ENCODE peak calls at places on chromosomes 4 and X, in ten cellular contexts. T is skeletal muscle cell; M is T-helper 1 cell; O is GM03348; Q is tibial nerve; D is T47D; R is activated CD8-positive, alpha-beta T cell treated with anti-CD3 and anti-CD28 coated beads, Interleukin-2, amount 10 ng/mL, durations not matched to agents 7 days and 5 days; P is DND-41; H is Calu3; S is GM04504. E is an unnamed sample.

GRCh38 chrX:77564824-77565223 is 117.6 kb downstream of the FGF16 start:
- DNase-seq in T (no peak), M (no peak), O (no peak), Q (no peak), D (no peak), R (no peak), P (no peak), H (no peak), S (no peak), E (no peak)

GRCh38 chrX:43679778-43680177 is 23.7 kb downstream of the MAOA start:
- DNase-seq in T (no peak), M (no peak), O (no peak), Q (no peak), D (no peak), R (no peak), P (no peak), H (no peak), S (no peak), E (no peak)

GRCh38 chrX:2703991-2704369 is 12.9 kb downstream of the CD99 start:
- DNase-seq in T (no peak), M (no peak), O (peak), Q (peak), D (no peak), R (no peak), P (peak), H (no peak), S (no peak), E (no peak)

GRCh38 chr4:139453041-139453370 is 915 bp upstream of the RAB33B start:
- DNase-seq in T (no peak), M (peak), O (no peak), Q (peak), D (peak), R (peak), P (peak), H (peak), S (peak), E (no peak)

GRCh38 chr4:132592340-132592739 is 556.8 kb upstream of the PCDH10 start:
- DNase-seq in T (no peak), M (no peak), O (no peak), Q (no peak), D (no peak), R (no peak), P (no peak), H (no peak), S (no peak), E (no peak)

GRCh38 chrX:40005290-40006011 is 92.3 kb downstream of the BCOR start:
- DNase-seq in T (no peak), M (no peak), O (no peak), Q (no peak), D (no peak), R (no peak), P (no peak), H (no peak), S (no peak), E (peak)

GRCh38 chr4:3358660-3359059 is 65.8 kb downstream of the RGS12 start:
- DNase-seq in T (no peak), M (no peak), O (no peak), Q (no peak), D (no peak), R (no peak), P (no peak), H (no peak), S (no peak), E (no peak)

GRCh38 chrX:129823115-129823514 is 20.6 kb downstream of the ZDHHC9 start:
- DNase-seq in T (no peak), M (no peak), O (peak), Q (peak), D (no peak), R (peak), P (peak), H (peak), S (no peak), E (no peak)

GRCh38 chrX:124239911-124240310 is 92.5 kb upstream of the TEX13D start:
- DNase-seq in T (no peak), M (no peak), O (no peak), Q (no peak), D (no peak), R (peak), P (no peak), H (no peak), S (no peak), E (no peak)

GRCh38 chr4:54099959-54100606 is at the start of gene GSX2:
- DNase-seq in T (no peak), M (no peak), O (peak), Q (no peak), D (no peak), R (no peak), P (no peak), H (peak), S (no peak), E (peak)

E was measured in retina.